ENCODE peak calls at places on chromosome 17, in five cellular contexts. V is mesendoderm, W is IMR-90, G is H1, M is neuronal stem cell. K is an unnamed sample.
A peak's percentile ranks its signal among the peaks of the same experiment; 100 is the strongest.

GRCh38 chr17:48840441-48840840 is 9.6 kb downstream of the CALCOCO2 start:
- DNase-seq in V (no peak), W (no peak), G (no peak), M (no peak), K (no peak)

GRCh38 chr17:20103454-20104448 is 94.6 kb downstream of the SPECC1 start:
- DNase-seq in V (no peak), W (no peak), G (no peak), M (no peak), K (no peak)

GRCh38 chr17:17058304-17058703 is 16.0 kb downstream of the MPRIP start:
- DNase-seq in V (no peak), W (no peak), G (no peak), M (no peak), K (peak; percentile 23)

GRCh38 chr17:50274142-50274944 is at the start of gene TMEM92:
- DNase-seq in V (peak; percentile 94), W (no peak), G (peak; percentile 92), M (peak; percentile 46), K (peak; percentile 98)

GRCh38 chr17:17476865-17477467 is at the start of gene MED9:
- DNase-seq in V (peak; percentile 96), W (peak; percentile 85), G (peak; percentile 98), M (peak; percentile 93), K (peak; percentile 95)

GRCh38 chr17:71063559-71063958 is 894.2 kb downstream of the KCNJ2 start:
- DNase-seq in V (no peak), W (no peak), G (no peak), M (no peak), K (no peak)

GRCh38 chr17:37494971-37495370 is 5.3 kb downstream of the DUSP14 start:
- DNase-seq in V (no peak), W (no peak), G (no peak), M (no peak), K (peak; percentile 56)

GRCh38 chr17:48756816-48757215 is 28.3 kb upstream of the HOXB13 start:
- DNase-seq in V (no peak), W (no peak), G (no peak), M (no peak), K (no peak)

GRCh38 chr17:37160940-37161339 is 212.2 kb downstream of the AATF start:
- DNase-seq in V (no peak), W (peak; percentile 57), G (no peak), M (no peak), K (no peak)

GRCh38 chr17:82301300-82301915 is 16.0 kb downstream of the CD7 start:
- DNase-seq in V (no peak), W (no peak), G (no peak), M (no peak), K (no peak)

GRCh38 chr17:55735784-55736405 is 13.2 kb upstream of the TMEM100 start:
- DNase-seq in V (peak; percentile 59), W (peak; percentile 62), G (no peak), M (no peak), K (no peak)

GRCh38 chr17:75404739-75405364 is 626 bp downstream of the GRB2 start:
- DNase-seq in V (peak; percentile 60), W (peak; percentile 52), G (peak; percentile 61), M (no peak), K (peak; percentile 62)

GRCh38 chr17:62791235-62792121 is 16.6 kb downstream of the MARCHF10 start:
- DNase-seq in V (no peak), W (peak; percentile 95), G (no peak), M (no peak), K (no peak)

GRCh38 chr17:27956601-27957445 is 63.7 kb upstream of the LYRM9 start:
- DNase-seq in V (peak; percentile 89), W (peak; percentile 2), G (no peak), M (no peak), K (no peak)

GRCh38 chr17:13671771-13672170 is 70.0 kb upstream of the HS3ST3A1 start:
- DNase-seq in V (peak; percentile 45), W (no peak), G (no peak), M (no peak), K (no peak)

GRCh38 chr17:43855061-43855460 is 8.1 kb downstream of the CD300LG start:
- DNase-seq in V (no peak), W (no peak), G (no peak), M (no peak), K (no peak)

GRCh38 chr17:8175795-8176196 is 384 bp downstream of the TMEM107 start:
- DNase-seq in V (no peak), W (no peak), G (no peak), M (peak; percentile 24), K (no peak)

GRCh38 chr17:49971848-49972485 is 3.0 kb downstream of the DLX4 start:
- DNase-seq in V (peak; percentile 35), W (no peak), G (no peak), M (no peak), K (peak; percentile 52)

GRCh38 chr17:11608396-11608795 is 10.1 kb downstream of the DNAH9 start:
- DNase-seq in V (no peak), W (no peak), G (no peak), M (no peak), K (no peak)

GRCh38 chr17:73261952-73262675 is 434 bp upstream of the CPSF4L start:
- DNase-seq in V (no peak), W (no peak), G (peak; percentile 63), M (peak; percentile 47), K (no peak)

GRCh38 chr17:12789976-12790805 is 893 bp downstream of the ARHGAP44 start:
- DNase-seq in V (peak; percentile 76), W (no peak), G (peak; percentile 79), M (peak; percentile 6), K (peak; percentile 71)

GRCh38 chr17:43768382-43768781 is 9.8 kb upstream of the SOST start:
- DNase-seq in V (no peak), W (no peak), G (no peak), M (no peak), K (no peak)

GRCh38 chr17:82055965-82056728 is 4.4 kb downstream of the GPS1 start:
- DNase-seq in V (no peak), W (no peak), G (no peak), M (no peak), K (no peak)

GRCh38 chr17:72602517-72603345 is 481.9 kb downstream of the SOX9 start:
- DNase-seq in V (peak; percentile 82), W (peak; percentile 73), G (peak; percentile 53), M (peak; percentile 39), K (peak; percentile 87)

GRCh38 chr17:60392845-60393702 is 1.1 kb upstream of the USP32 start:
- DNase-seq in V (peak; percentile 33), W (peak; percentile 60), G (no peak), M (no peak), K (no peak)

GRCh38 chr17:43701318-43701743 is 39.6 kb upstream of the MEOX1 start:
- DNase-seq in V (no peak), W (peak; percentile 76), G (no peak), M (no peak), K (no peak)

GRCh38 chr17:38967290-38967738 is at the start of gene FBXO47:
- DNase-seq in V (peak; percentile 99), W (peak; percentile 38), G (peak; percentile 92), M (peak; percentile 46), K (peak; percentile 100)

GRCh38 chr17:83053021-83053778 is 26.2 kb upstream of the METRNL start:
- DNase-seq in V (no peak), W (peak; percentile 30), G (peak; percentile 46), M (no peak), K (peak; percentile 49)

GRCh38 chr17:50768348-50768761 is 1.0 kb upstream of the ANKRD40CL start:
- DNase-seq in V (no peak), W (no peak), G (peak; percentile 47), M (no peak), K (peak; percentile 50)

GRCh38 chr17:47203984-47204721 is 5.0 kb upstream of the MYL4 start:
- DNase-seq in V (no peak), W (peak; percentile 64), G (no peak), M (no peak), K (no peak)

GRCh38 chr17:56247816-56248215 is 94.5 kb downstream of the ANKFN1 start:
- DNase-seq in V (no peak), W (no peak), G (no peak), M (no peak), K (no peak)

GRCh38 chr17:73643846-73644144 is 450 bp downstream of the SDK2 start:
- DNase-seq in V (no peak), W (no peak), G (no peak), M (no peak), K (no peak)

GRCh38 chr17:72618018-72618509 is 474.4 kb downstream of the SLC39A11 start:
- DNase-seq in V (peak; percentile 56), W (no peak), G (no peak), M (no peak), K (no peak)

GRCh38 chr17:19708431-19709175 is 7.8 kb downstream of the SLC47A2 start:
- DNase-seq in V (no peak), W (no peak), G (peak; percentile 38), M (no peak), K (peak; percentile 23)

GRCh38 chr17:82900741-82901140 is 60.9 kb upstream of the ZNF750 start:
- DNase-seq in V (no peak), W (peak; percentile 32), G (no peak), M (no peak), K (no peak)

GRCh38 chr17:4326608-4327007 is 39.9 kb downstream of the UBE2G1 start:
- DNase-seq in V (no peak), W (peak; percentile 32), G (no peak), M (no peak), K (no peak)
- H3K4ac ChIP-seq in V (no peak overlapping the region), W (no peak overlapping the region), G (no peak overlapping the region), M (no peak overlapping the region), K (no peak overlapping the region)

DNA sequence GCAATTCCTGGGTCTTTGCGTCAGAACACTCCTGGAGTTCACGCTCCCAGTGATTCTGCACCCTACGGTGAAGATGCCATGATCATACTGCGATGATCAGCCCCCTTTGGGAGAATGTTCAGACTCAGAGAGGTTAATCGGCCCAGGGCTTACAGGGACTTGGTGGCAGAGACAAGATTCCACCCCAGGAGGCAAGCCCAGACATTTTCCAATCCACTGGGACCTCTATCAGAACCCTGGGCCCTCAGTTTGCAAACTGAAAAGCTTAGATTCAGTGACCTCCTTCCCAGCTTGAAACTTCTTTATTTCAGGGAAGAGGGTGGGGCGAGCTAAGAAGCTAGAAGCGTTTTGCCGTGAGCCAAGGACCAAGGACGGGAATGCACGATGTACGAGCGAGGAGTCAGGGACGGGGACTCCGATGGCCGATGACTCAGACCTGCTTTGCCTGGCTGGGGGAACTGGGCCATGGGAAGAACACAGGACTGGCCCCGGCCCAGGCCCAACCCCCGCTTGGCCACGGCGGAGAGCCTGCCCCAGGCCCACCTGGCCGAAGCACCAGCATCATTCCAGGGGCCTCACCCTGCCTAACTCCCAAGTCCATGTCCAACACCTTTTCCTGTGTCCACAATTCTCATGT is 34.7 kb downstream of the SOCS3 start:
- DNase-seq in V (peak; percentile 62), W (peak; percentile 61), G (no peak), M (no peak), K (no peak)
- H4K8ac ChIP-seq in V (no peak overlapping the region), W (peak overlapping the region; percentile 96), G (peak overlapping the region; percentile 43), M (no peak overlapping the region), K (no peak overlapping the region)

DNA sequence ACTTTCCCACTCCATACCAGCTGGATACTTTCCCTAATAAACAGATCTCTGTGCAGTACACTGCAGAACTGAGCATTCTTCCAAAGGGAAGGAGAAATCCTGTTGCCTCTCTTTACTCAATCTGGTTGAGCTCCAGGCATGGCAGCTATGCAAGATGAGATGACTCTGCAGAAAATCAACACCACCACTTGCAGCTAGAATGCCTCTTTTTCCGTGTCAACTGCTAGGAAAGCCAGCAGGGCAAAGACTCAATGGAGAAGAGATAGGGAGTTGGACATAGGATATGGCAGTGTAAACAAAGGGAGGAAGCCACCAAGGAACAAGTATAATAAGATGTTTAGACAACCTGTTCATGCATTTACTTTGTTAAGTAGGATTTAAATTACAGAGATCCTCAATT is 40.4 kb upstream of the CORO6 start:
- DNase-seq in V (peak; percentile 80), W (peak; percentile 55), G (no peak), M (no peak), K (peak; percentile 42)
- H3K4me1 ChIP-seq in V (no peaks in the 10 kb centered on the region), W (peaks cover 3% of the 10 kb centered on the region), G (no peaks in the 10 kb centered on the region), M (peaks cover 3% of the 10 kb centered on the region), K (no peaks in the 10 kb centered on the region)

GRCh38 chr17:1713160-1713877 is 3.1 kb upstream of the TLCD2 start:
- DNase-seq in V (no peak), W (no peak), G (no peak), M (no peak), K (no peak)
- H3K4ac ChIP-seq in V (no peak overlapping the region), W (peak overlapping the region; percentile 94), G (no peak overlapping the region), M (no peak overlapping the region), K (no peak overlapping the region)

K was measured in H9.